ENCODE peak calls at places on chromosomes 1 and 21, in five cellular contexts. J is AG10803; H is CD4-positive, alpha-beta T cell; Z is GM13976; E is fibroblast of pulmonary artery. T is an unnamed sample.

GRCh38 chr1:17091252-17091651 is 28.0 kb downstream of the PADI2 start:
- DNase-seq in J (no peak), H (no peak), Z (no peak), E (no peak), T (no peak)

GRCh38 chr1:15141933-15142647 is 11.5 kb upstream of the TMEM51 start:
- DNase-seq in J (peak), H (no peak), Z (no peak), E (peak), T (no peak)

GRCh38 chr1:154742586-154742985 is 127.5 kb downstream of the KCNN3 start:
- DNase-seq in J (no peak), H (no peak), Z (no peak), E (no peak), T (no peak)

GRCh38 chr21:43318841-43319781 is 107.8 kb downstream of the SIK1 start:
- DNase-seq in J (peak), H (no peak), Z (no peak), E (peak), T (peak)

GRCh38 chr1:92038695-92039346 is 9.0 kb downstream of the EPHX4 start:
- DNase-seq in J (no peak), H (no peak), Z (no peak), E (no peak), T (no peak)

GRCh38 chr1:24048205-24048869 is 63.6 kb downstream of the MYOM3 start:
- DNase-seq in J (no peak), H (no peak), Z (no peak), E (no peak), T (no peak)

GRCh38 chr21:28798798-28799197 is 193.9 kb downstream of the LTN1 start:
- DNase-seq in J (peak), H (no peak), Z (no peak), E (peak), T (no peak)

GRCh38 chr1:200540281-200540680 is 80.3 kb downstream of the KIF14 start:
- DNase-seq in J (no peak), H (no peak), Z (no peak), E (no peak), T (no peak)

GRCh38 chr1:221884821-221885220 is 142.9 kb upstream of the DUSP10 start:
- DNase-seq in J (peak), H (no peak), Z (no peak), E (no peak), T (no peak)

GRCh38 chr1:94734963-94735899 is 84.9 kb upstream of the SLC44A3 start:
- DNase-seq in J (peak), H (no peak), Z (no peak), E (peak), T (no peak)

GRCh38 chr1:203840208-203840808 is 21.1 kb upstream of the SNRPE start:
- DNase-seq in J (no peak), H (no peak), Z (no peak), E (no peak), T (no peak)

GRCh38 chr1:16371725-16372124 is 4.7 kb downstream of the SZRD1 start:
- DNase-seq in J (peak), H (no peak), Z (no peak), E (peak), T (no peak)

GRCh38 chr1:29912413-29912812 is 676.1 kb downstream of the PTPRU start:
- DNase-seq in J (peak), H (no peak), Z (no peak), E (peak), T (no peak)

GRCh38 chr1:193355179-193355578 is 168.8 kb upstream of the B3GALT2 start:
- DNase-seq in J (no peak), H (no peak), Z (no peak), E (peak), T (no peak)

GRCh38 chr1:151953409-151954094 is 40.1 kb downstream of the S100A10 start:
- DNase-seq in J (no peak), H (no peak), Z (no peak), E (no peak), T (no peak)

GRCh38 chr1:52145137-52145536 is 3.2 kb downstream of the ZFYVE9 start:
- DNase-seq in J (no peak), H (no peak), Z (no peak), E (no peak), T (no peak)

GRCh38 chr1:25057188-25057587 is 127.1 kb upstream of the RUNX3 start:
- DNase-seq in J (no peak), H (no peak), Z (no peak), E (no peak), T (no peak)

DNA sequence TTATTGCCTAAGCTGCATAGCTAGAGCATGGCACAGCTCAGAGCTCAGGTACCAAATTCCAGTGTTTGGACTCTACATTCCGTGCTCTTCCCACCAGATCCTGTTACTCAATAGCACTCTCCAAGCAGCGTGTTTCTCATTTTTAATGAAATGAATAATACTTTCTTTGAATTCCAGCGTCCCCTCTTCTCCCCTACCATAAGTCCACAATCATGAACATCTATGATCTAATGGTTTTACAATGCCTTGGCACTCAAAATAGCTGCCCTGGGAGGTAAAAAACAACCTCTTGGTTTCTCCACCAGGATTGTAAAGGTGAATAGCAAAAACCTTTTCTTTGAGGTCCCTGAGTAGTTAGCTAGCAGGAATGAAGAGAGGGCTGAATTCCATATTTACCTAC is 480.0 kb upstream of the PKN2 start:
- DNase-seq in J (peak), H (no peak), Z (no peak), E (no peak), T (no peak)
- TF ChIP-seq CTCF in J (no peak), H (no peak), Z (no peak), E (no peak), T (no peak)

GRCh38 chr1:48190893-48191292 is 31.6 kb upstream of the SLC5A9 start:
- DNase-seq in J (no peak), H (no peak), Z (no peak), E (no peak), T (no peak)
- TF ChIP-seq CTCF in J (no peak), H (no peak), Z (no peak), E (no peak), T (no peak)

DNA sequence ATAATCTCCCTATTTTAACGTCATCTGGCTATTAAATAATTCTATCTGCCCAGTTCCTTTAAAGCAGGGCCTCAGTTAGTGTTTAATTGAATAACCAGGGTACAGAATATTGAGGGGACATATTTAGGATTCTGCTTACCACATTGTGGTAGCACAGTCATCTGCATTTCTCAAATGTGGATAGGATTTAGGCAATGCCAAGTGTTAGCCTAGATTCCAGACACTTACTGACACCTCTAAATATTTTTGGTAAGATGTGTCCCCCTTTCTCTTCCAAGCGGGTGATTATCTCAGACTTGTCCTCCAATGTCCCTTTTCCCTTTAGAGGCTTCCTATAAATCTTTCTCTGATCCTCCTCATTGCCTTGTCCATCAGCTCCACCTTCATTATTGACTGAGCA is 160.8 kb upstream of the HOOK1 start:
- DNase-seq in J (peak), H (no peak), Z (no peak), E (no peak), T (no peak)
- TF ChIP-seq CTCF in J (no peak), H (no peak), Z (no peak), E (no peak), T (no peak)

DNA sequence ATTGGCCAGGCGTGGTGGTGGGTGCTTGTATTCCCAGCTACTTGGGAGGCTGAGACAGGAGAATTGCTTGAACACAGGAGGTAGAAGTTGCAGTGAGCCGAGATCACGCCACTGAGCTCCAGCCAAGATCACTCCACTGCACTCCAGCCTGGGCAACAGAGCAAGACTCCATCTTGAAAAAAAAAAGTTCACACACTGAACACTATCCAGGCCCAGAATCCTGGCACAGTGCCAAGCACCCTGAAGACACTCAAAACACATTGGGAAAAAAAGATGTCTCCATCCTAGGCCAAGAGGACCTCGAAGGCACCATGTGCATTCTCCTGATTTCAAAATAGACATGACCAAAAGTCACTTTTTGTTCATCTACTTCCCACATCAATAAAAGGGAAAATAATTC is 38.7 kb downstream of the SLC9A1 start:
- DNase-seq in J (no peak), H (no peak), Z (no peak), E (peak), T (no peak)
- TF ChIP-seq CTCF in J (no peak), H (no peak), Z (no peak), E (no peak), T (no peak)

GRCh38 chr1:63848764-63849548 is 75.1 kb downstream of the ROR1 start:
- DNase-seq in J (no peak), H (no peak), Z (no peak), E (no peak), T (no peak)

GRCh38 chr1:63845346-63845745 is 71.5 kb downstream of the ROR1 start:
- DNase-seq in J (no peak), H (no peak), Z (no peak), E (no peak), T (no peak)

GRCh38 chr1:63843010-63843409 is 69.2 kb downstream of the ROR1 start:
- DNase-seq in J (no peak), H (no peak), Z (no peak), E (no peak), T (no peak)

GRCh38 chr1:63843884-63844283 is 70.1 kb downstream of the ROR1 start:
- DNase-seq in J (no peak), H (no peak), Z (no peak), E (no peak), T (no peak)

DNA sequence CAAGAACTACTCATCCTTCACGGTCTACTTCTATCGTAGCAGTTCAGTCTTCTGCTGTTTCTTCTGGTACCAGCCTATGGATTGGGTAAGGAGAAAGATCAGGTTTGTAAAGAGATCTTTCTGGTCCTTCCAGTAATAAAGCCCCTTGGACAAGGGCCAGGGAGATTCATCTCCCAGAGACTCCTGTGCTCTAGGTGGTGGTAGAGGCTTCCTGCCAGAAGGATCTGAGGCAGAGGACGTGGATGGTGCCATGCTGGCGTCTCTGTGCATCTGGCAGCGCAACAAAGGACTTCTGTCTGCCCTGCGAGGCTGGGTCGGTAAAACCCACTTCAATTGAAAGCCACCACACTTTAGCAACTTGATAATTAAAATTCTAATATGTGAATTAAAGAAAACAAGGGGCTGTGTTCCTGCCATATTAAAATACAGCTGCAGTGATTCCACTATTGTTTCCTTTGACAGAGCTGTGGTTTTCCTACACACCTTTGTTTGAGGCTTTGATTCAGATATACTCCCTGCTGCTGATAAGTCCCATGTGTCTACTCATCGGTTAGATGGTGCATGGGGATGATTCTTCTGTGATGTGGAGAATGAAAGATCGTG is 73.6 kb downstream of the ROR1 start:
- DNase-seq in J (no peak), H (no peak), Z (no peak), E (no peak), T (no peak)
- TF ChIP-seq CTCF in J (no peak), H (no peak), Z (no peak), E (no peak), T (no peak)

T was measured in neural crest cell.